ENCODE peak calls at places on chromosomes 5 and 9, in seven cellular contexts. X is activated CD4-positive, alpha-beta T cell treated with anti-CD3 and anti-CD28 coated beads, Interleukin-2, amount 50 U/mL, for 48 hours; L is lower lobe of right lung; Z is NCI-H1092; T is putamen; S is T47D; I is uterus. V is an unnamed sample.

GRCh38 chr5:106873558-106873957 is 797.2 kb downstream of the EFNA5 start:
- DNase-seq in X (no peak), L (no peak), Z (no peak), T (no peak), S (no peak), I (no peak), V (no peak)

GRCh38 chr9:99782962-99783718 is 38.5 kb upstream of the NR4A3 start:
- DNase-seq in X (no peak), L (no peak), Z (no peak), T (no peak), S (no peak), I (no peak), V (no peak)

GRCh38 chr9:5052858-5053257 is 67.8 kb downstream of the JAK2 start:
- DNase-seq in X (no peak), L (no peak), Z (no peak), T (no peak), S (no peak), I (no peak), V (no peak)

GRCh38 chr5:88824141-88824540 is 58.8 kb downstream of the MEF2C start:
- DNase-seq in X (no peak), L (no peak), Z (no peak), T (no peak), S (no peak), I (no peak), V (no peak)

GRCh38 chr5:170782438-170782837 is 1.1 kb upstream of the GABRP start:
- DNase-seq in X (no peak), L (no peak), Z (peak; percentile 60), T (no peak), S (no peak), I (no peak), V (no peak)

GRCh38 chr5:127392762-127393161 is 102.2 kb downstream of the MEGF10 start:
- DNase-seq in X (no peak), L (no peak), Z (no peak), T (no peak), S (no peak), I (no peak), V (no peak)

GRCh38 chr9:97889941-97890557 is 32.3 kb downstream of the TRMO start:
- DNase-seq in X (peak; percentile 82), L (peak; percentile 62), Z (no peak), T (no peak), S (peak; percentile 55), I (no peak), V (peak; percentile 79)

GRCh38 chr9:137140151-137141012 is 1.4 kb downstream of the GRIN1 start:
- DNase-seq in X (no peak), L (no peak), Z (no peak), T (peak; percentile 81), S (no peak), I (no peak), V (no peak)

GRCh38 chr5:139426222-139426885 is 13.0 kb downstream of the DNAJC18 start:
- DNase-seq in X (no peak), L (no peak), Z (no peak), T (no peak), S (no peak), I (no peak), V (no peak)

GRCh38 chr5:71865202-71865601 is 146.1 kb downstream of the CARTPT start:
- DNase-seq in X (no peak), L (no peak), Z (no peak), T (peak; percentile 82), S (no peak), I (no peak), V (no peak)

GRCh38 chr5:58263291-58263690 is 196.6 kb downstream of the PLK2 start:
- DNase-seq in X (no peak), L (no peak), Z (no peak), T (no peak), S (no peak), I (no peak), V (no peak)

GRCh38 chr5:149510136-149510535 is 41.1 kb downstream of the CSNK1A1 start:
- DNase-seq in X (no peak), L (no peak), Z (no peak), T (no peak), S (no peak), I (no peak), V (no peak)

GRCh38 chr9:135282001-135282731 is 194.7 kb downstream of the OLFM1 start:
- DNase-seq in X (peak; percentile 5), L (peak; percentile 73), Z (peak; percentile 81), T (peak; percentile 34), S (peak; percentile 94), I (peak; percentile 51), V (peak; percentile 6)

GRCh38 chr9:77111408-77111807 is 65.9 kb upstream of the VPS13A start:
- DNase-seq in X (no peak), L (no peak), Z (no peak), T (no peak), S (no peak), I (no peak), V (no peak)

GRCh38 chr9:110214956-110215355 is 7.0 kb upstream of the C9orf152 start:
- DNase-seq in X (no peak), L (no peak), Z (no peak), T (no peak), S (no peak), I (no peak), V (no peak)

GRCh38 chr5:3218096-3218495 is 377.5 kb upstream of the IRX1 start:
- DNase-seq in X (no peak), L (no peak), Z (no peak), T (no peak), S (no peak), I (no peak), V (no peak)

GRCh38 chr5:73444499-73445432 is 3.8 kb downstream of the FOXD1 start:
- DNase-seq in X (no peak), L (no peak), Z (no peak), T (no peak), S (no peak), I (no peak), V (peak; percentile 9)

GRCh38 chr9:111728617-111729366 is 65.9 kb downstream of the SHOC1 start:
- DNase-seq in X (no peak), L (no peak), Z (no peak), T (no peak), S (peak; percentile 80), I (no peak), V (no peak)

GRCh38 chr9:77927265-77927664 is 104.3 kb downstream of the GNAQ start:
- DNase-seq in X (no peak), L (no peak), Z (no peak), T (no peak), S (no peak), I (no peak), V (no peak)

GRCh38 chr5:32017638-32018429 is 156.3 kb downstream of the GOLPH3 start:
- DNase-seq in X (no peak), L (no peak), Z (no peak), T (no peak), S (no peak), I (peak; percentile 50), V (no peak)

GRCh38 chr5:165108809-165109208 is 1603.4 kb downstream of the MAT2B start:
- DNase-seq in X (no peak), L (no peak), Z (no peak), T (no peak), S (no peak), I (no peak), V (no peak)

GRCh38 chr9:12819436-12820185 is 44.8 kb downstream of the LURAP1L start:
- DNase-seq in X (peak; percentile 2), L (no peak), Z (no peak), T (no peak), S (peak; percentile 80), I (no peak), V (no peak)

V was measured in stimulated activated naive CD8-positive, alpha-beta T cell treated with anti-CD3 and anti-CD28 coated beads, Interleukin-15, Interleukin-2, amounts not matched to agents 100 U/mL and 50 U/mL, for 24 hours.